ENCODE peak calls at places on chromosomes 6 and 20, in four cellular contexts. O, L, J and Y are unnamed samples.

GRCh38 chr20:49054032-49054643 is 8.0 kb downstream of the CSE1L start:
- DNase-seq in O (no peak), L (no peak), J (no peak), Y (no peak)

GRCh38 chr20:11231742-11232141 is 557.9 kb upstream of the JAG1 start:
- DNase-seq in L (no peak), O (no peak), J (no peak), Y (no peak)

GRCh38 chr6:43457643-43458042 is 2.3 kb upstream of the DLK2 start:
- DNase-seq in J (no peak), O (no peak), L (no peak), Y (no peak)

GRCh38 chr20:31260326-31260932 is 3.0 kb downstream of the DEFB115 start:
- DNase-seq in J (no peak), O (no peak), L (no peak), Y (no peak)

GRCh38 chr6:127186889-127187288 is 68.4 kb downstream of the RSPO3 start:
- DNase-seq in J (no peak), L (peak; percentile 94), O (no peak), Y (peak; percentile 88)

GRCh38 chr6:113856571-113857564 is at the start of gene MARCKS:
- DNase-seq in O (peak; percentile 24), J (peak; percentile 89), L (peak; percentile 91), Y (peak; percentile 95)

GRCh38 chr20:47887064-47887463 is 101.8 kb upstream of the SULF2 start:
- DNase-seq in O (no peak), L (no peak), J (no peak), Y (no peak)

GRCh38 chr6:9252784-9253183 is 817.4 kb upstream of the SLC35B3 start:
- DNase-seq in O (no peak), L (no peak), J (no peak), Y (no peak)

GRCh38 chr6:30263734-30264133 is 50.5 kb upstream of the TRIM26 start:
- DNase-seq in J (peak; percentile 48), L (no peak), O (no peak), Y (no peak)

GRCh38 chr6:149075616-149076354 is 241.7 kb upstream of the TAB2 start:
- DNase-seq in L (no peak), J (no peak), O (no peak), Y (no peak)

GRCh38 chr6:45422541-45423110 is 44.9 kb upstream of the SUPT3H start:
- DNase-seq in O (no peak), J (peak; percentile 64), L (peak; percentile 87), Y (no peak)

GRCh38 chr6:44663860-44664584 is 276.5 kb downstream of the CDC5L start:
- DNase-seq in J (no peak), O (no peak), L (no peak), Y (peak; percentile 76)